ENCODE peak calls at places on chromosomes 4 and X, in four cellular contexts. H, T, L and R are unnamed samples.

GRCh38 chr4:124334119-124334518 is 378.4 kb downstream of the ANKRD50 start:
- DNase-seq in L (no peak), T (peak; percentile 65), H (no peak), R (peak; percentile 42)

GRCh38 chr4:169051331-169051730 is 41.3 kb upstream of the CBR4 start:
- DNase-seq in L (no peak), T (no peak), H (no peak), R (no peak)

GRCh38 chrX:153708415-153708814 is 15.8 kb downstream of the BCAP31 start:
- DNase-seq in H (no peak), L (peak; percentile 69), T (peak; percentile 70), R (peak; percentile 83)

GRCh38 chr4:6746721-6747689 is 31.0 kb downstream of the BLOC1S4 start:
- DNase-seq in L (no peak), T (peak; percentile 70), H (no peak), R (no peak)

GRCh38 chr4:124940387-124940786 is 227.9 kb upstream of the ANKRD50 start:
- DNase-seq in H (no peak), L (no peak), T (no peak), R (no peak)

GRCh38 chr4:14265651-14266050 is 638.1 kb upstream of the BOD1L1 start:
- DNase-seq in T (no peak), H (no peak), L (no peak), R (no peak)

GRCh38 chr4:143397335-143397734 is 60.7 kb downstream of the GAB1 start:
- DNase-seq in T (no peak), H (no peak), L (no peak), R (no peak)

GRCh38 chrX:41723305-41723704 is 676 bp upstream of the GPR82 start:
- DNase-seq in L (no peak), H (no peak), T (no peak), R (no peak)

GRCh38 chrX:17580529-17581155 is 156.7 kb upstream of the SCML1 start:
- DNase-seq in H (no peak), T (peak; percentile 38), L (peak; percentile 27), R (no peak)

GRCh38 chr4:4758708-4759107 is 100.8 kb upstream of the MSX1 start:
- DNase-seq in T (no peak), L (no peak), H (no peak), R (no peak)

GRCh38 chr4:146456681-146457080 is 65.1 kb downstream of the SLC10A7 start:
- DNase-seq in T (no peak), H (no peak), L (no peak), R (no peak)

GRCh38 chr4:185764880-185765279 is 47.1 kb downstream of the SORBS2 start:
- DNase-seq in T (no peak), L (no peak), H (no peak), R (no peak)

GRCh38 chrX:115387327-115387726 is 97.8 kb downstream of the LUZP4 start:
- DNase-seq in H (no peak), T (no peak), L (no peak), R (no peak)

GRCh38 chr4:117831060-117831683 is 203.1 kb upstream of the NDST3 start:
- DNase-seq in L (no peak), T (no peak), H (no peak), R (no peak)

GRCh38 chrX:118383120-118383519 is 37.2 kb downstream of the WDR44 start:
- DNase-seq in L (no peak), T (no peak), H (no peak), R (no peak)

GRCh38 chrX:154308108-154308946 is 12.7 kb downstream of the TKTL1 start:
- DNase-seq in L (peak; percentile 54), H (no peak), T (peak; percentile 69), R (peak; percentile 61)

GRCh38 chr4:84800256-84800655 is 166.2 kb downstream of the WDFY3 start:
- DNase-seq in H (no peak), T (no peak), L (no peak), R (no peak)

GRCh38 chrX:51459125-51459524 is 37.3 kb downstream of the NUDT11 start:
- DNase-seq in T (peak; percentile 28), H (no peak), L (no peak), R (no peak)

GRCh38 chr4:89266128-89266527 is 41.5 kb downstream of the GPRIN3 start:
- DNase-seq in H (no peak), L (no peak), T (no peak), R (no peak)

GRCh38 chr4:182042945-182043344 is 200.3 kb upstream of the TENM3 start:
- DNase-seq in T (no peak), L (no peak), H (no peak), R (no peak)

GRCh38 chr4:163631288-163631687 is 136.8 kb downstream of the TMA16 start:
- DNase-seq in L (no peak), T (no peak), H (no peak), R (no peak)

GRCh38 chr4:94507281-94507680 is 55.5 kb downstream of the PDLIM5 start:
- DNase-seq in T (no peak), H (no peak), L (no peak), R (no peak)

GRCh38 chr4:94508841-94509240 is 57.1 kb downstream of the PDLIM5 start:
- DNase-seq in H (no peak), T (no peak), L (no peak), R (no peak)

GRCh38 chr4:94508256-94508655 is 56.5 kb downstream of the PDLIM5 start:
- DNase-seq in T (no peak), H (no peak), L (no peak), R (no peak)

GRCh38 chr4:94506822-94507221 is 55.1 kb downstream of the PDLIM5 start:
- DNase-seq in T (no peak), H (no peak), L (no peak), R (no peak)

DNA sequence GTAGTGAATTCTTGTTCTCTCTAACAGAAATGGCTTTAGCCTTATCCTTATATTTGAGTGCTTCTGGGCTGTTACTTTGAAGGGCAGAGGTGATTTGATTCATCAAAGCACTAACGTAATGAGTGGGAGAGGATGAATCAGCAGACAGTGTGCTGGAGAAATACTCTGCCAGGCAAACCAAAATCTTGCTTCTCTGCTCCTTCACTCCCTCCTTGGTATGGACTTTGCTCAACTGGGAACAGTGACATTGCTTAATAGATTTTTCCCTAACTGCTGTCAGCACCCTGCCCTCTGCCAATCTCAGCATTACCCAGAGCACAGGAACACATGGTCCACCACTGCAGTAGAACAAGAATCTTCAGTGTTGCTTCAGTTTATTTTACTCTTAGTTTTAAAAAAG is 56.0 kb downstream of the PDLIM5 start:
- DNase-seq in L (peak; percentile 55), T (no peak), H (no peak), R (no peak)
- H3K27ac ChIP-seq in L (peak overlapping the region; percentile 82), T (no peak overlapping the region), H (no peak overlapping the region), R (no peak overlapping the region)

GRCh38 chr4:21596521-21596920 is 352.1 kb downstream of the KCNIP4 start:
- DNase-seq in H (no peak), T (no peak), L (no peak), R (no peak)
- H3K27ac ChIP-seq in H (no peak overlapping the region), T (no peak overlapping the region), L (no peak overlapping the region), R (no peak overlapping the region)

GRCh38 chr4:38309471-38309870 is 349.3 kb downstream of the PTTG2 start:
- DNase-seq in T (no peak), L (no peak), H (no peak), R (no peak)
- H3K27ac ChIP-seq in T (no peak overlapping the region), L (no peak overlapping the region), H (no peak overlapping the region), R (no peak overlapping the region)

DNA sequence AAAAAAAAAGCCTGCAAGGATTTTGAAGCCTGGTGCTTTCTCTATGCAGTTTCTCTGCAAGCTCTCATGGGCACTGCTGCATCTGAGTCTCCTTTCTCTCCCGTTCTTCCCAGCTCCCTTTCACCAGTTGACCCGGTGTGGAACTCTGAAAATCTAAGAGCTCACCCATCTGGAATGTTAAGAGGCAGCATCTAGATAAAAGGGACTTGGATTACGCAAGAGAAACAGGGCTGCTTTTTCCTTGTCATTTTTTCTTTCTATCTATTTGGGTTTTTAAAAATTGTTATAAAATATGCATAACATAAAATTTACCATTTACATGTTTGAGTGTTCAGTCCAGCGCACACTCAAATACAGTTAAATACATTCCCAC is 95.2 kb upstream of the RPS6KA3 start:
- DNase-seq in T (no peak), L (no peak), H (no peak), R (no peak)
- H3K27ac ChIP-seq in T (no peak overlapping the region), L (peak overlapping the region; percentile 61), H (no peak overlapping the region), R (no peak overlapping the region)

GRCh38 chr4:41258783-41259182 is 2.1 kb downstream of the UCHL1 start:
- DNase-seq in L (no peak), T (peak; percentile 50), H (no peak), R (peak; percentile 54)
- H3K27ac ChIP-seq in L (no peak overlapping the region), T (no peak overlapping the region), H (no peak overlapping the region), R (peak overlapping the region; percentile 34)

GRCh38 chrX:150982235-150982785 is 825 bp upstream of the HMGB3 start:
- DNase-seq in T (no peak), H (no peak), L (no peak), R (no peak)

GRCh38 chrX:150982786-150983525 is at the start of gene HMGB3:
- DNase-seq in H (peak; percentile 93), T (peak; percentile 95), L (peak; percentile 62), R (peak; percentile 90)

GRCh38 chrX:150983526-150984163 is 510 bp downstream of the HMGB3 start:
- DNase-seq in L (no peak), H (no peak), T (no peak), R (peak; percentile 64)

GRCh38 chrX:150980711-150981110 is 2.4 kb upstream of the HMGB3 start:
- DNase-seq in H (no peak), T (no peak), L (no peak), R (no peak)

DNA sequence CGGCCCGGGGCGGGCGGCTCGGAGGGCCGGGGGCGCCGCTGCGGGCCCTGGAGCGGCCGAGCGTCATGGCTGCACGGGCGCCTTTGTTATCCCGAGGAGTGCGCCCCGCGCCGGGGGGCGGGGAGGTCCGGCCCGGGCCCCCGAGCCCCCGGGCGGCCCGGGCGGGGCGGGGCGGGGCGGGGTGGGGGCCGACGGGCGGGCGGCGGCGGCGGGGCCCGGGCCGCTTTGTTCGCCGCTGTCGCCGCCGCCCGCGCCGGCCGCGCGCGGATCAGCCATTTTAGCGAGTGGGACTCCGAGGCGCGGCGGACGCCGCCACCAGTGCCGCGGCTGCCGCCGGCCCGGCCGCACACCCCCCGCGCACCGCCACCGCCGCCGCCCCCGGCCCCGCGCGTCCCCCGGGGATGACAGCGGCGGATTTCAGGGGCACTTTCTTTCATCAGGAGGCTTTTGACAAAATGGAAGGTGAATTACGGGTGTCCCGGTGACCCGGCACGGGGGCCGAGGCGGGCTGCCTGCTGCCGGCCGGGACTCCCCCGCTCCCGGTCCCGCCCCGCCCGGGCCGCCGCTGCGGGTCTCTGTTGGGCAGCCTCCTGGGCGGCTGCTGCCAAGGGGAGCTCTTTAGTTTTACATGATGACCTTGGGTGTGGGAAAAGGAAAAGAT is 1.2 kb downstream of the HMGB3 start:
- DNase-seq in H (no peak), T (no peak), L (no peak), R (peak; percentile 71)
- H3K27ac ChIP-seq in H (no peak overlapping the region), T (no peak overlapping the region), L (no peak overlapping the region), R (no peak overlapping the region)